ENCODE peak calls at places on chromosomes 4 and X, in nine cellular contexts. Y is CD8-positive, alpha-beta T cell; B is right lobe of liver; O is astrocyte of the spinal cord; A is A549; L is MM.1S; C is heart right ventricle; Z is dorsolateral prefrontal cortex; W is neural progenitor cell. T is an unnamed sample.

GRCh38 chrX:10119399-10119990 is 37.3 kb upstream of the CLCN4 start:
- DNase-seq in W (peak; percentile 89), B (peak; percentile 58), L (peak; percentile 68), C (peak; percentile 60), O (peak; percentile 90), Z (peak; percentile 49), A (peak; percentile 92), Y (peak; percentile 66), T (peak; percentile 90)

GRCh38 chr4:54516556-54517215 is 141.1 kb upstream of the KIT start:
- DNase-seq in Y (no peak), C (no peak), B (no peak), L (no peak), W (no peak), A (no peak), O (no peak), Z (no peak), T (no peak)

GRCh38 chrX:132876509-132876837 is 82.0 kb downstream of the HS6ST2 start:
- DNase-seq in A (no peak), Z (no peak), B (no peak), Y (no peak), C (no peak), L (no peak), W (peak; percentile 57), O (no peak), T (no peak)

GRCh38 chr4:107682306-107682705 is 37.7 kb downstream of the PAPSS1 start:
- DNase-seq in L (no peak), C (no peak), Y (no peak), A (no peak), O (no peak), Z (no peak), W (no peak), B (no peak), T (no peak)

GRCh38 chrX:133307637-133308485 is 89.7 kb upstream of the TFDP3 start:
- DNase-seq in Y (no peak), A (no peak), O (no peak), C (peak; percentile 13), Z (no peak), L (no peak), W (peak; percentile 92), B (no peak), T (no peak)

GRCh38 chr4:34181311-34181808 is 2063.0 kb downstream of the ARAP2 start:
- DNase-seq in L (no peak), Z (no peak), O (peak; percentile 89), B (no peak), C (no peak), A (peak; percentile 90), W (no peak), Y (no peak), T (peak; percentile 90)

GRCh38 chr4:143700420-143701352 is at the start of gene FREM3:
- DNase-seq in Y (no peak), Z (peak; percentile 19), C (no peak), W (peak; percentile 55), A (no peak), B (peak; percentile 50), L (no peak), O (no peak), T (no peak)

GRCh38 chr4:3680656-3681055 is 85.5 kb upstream of the ADRA2C start:
- DNase-seq in Z (no peak), W (no peak), O (no peak), A (no peak), B (no peak), C (no peak), L (no peak), Y (no peak), T (no peak)

GRCh38 chrX:12210921-12211320 is 72.6 kb downstream of the FRMPD4 start:
- DNase-seq in C (no peak), L (no peak), A (peak; percentile 20), Y (no peak), Z (no peak), B (no peak), W (no peak), O (peak; percentile 23), T (no peak)

GRCh38 chr4:71230258-71230594 is 108.6 kb upstream of the SLC4A4 start:
- DNase-seq in W (no peak), A (no peak), O (peak; percentile 8), C (no peak), B (peak; percentile 80), L (no peak), Z (no peak), Y (no peak), T (no peak)

GRCh38 chr4:108849611-108850406 is 87.0 kb upstream of the ETNPPL start:
- DNase-seq in Y (no peak), B (no peak), A (no peak), W (no peak), C (no peak), Z (no peak), L (peak; percentile 98), O (peak; percentile 83), T (peak; percentile 80)

GRCh38 chrX:135191838-135192237 is 20.6 kb upstream of the CT55 start:
- DNase-seq in B (no peak), C (no peak), Y (no peak), O (no peak), Z (no peak), L (no peak), W (no peak), A (no peak), T (no peak)

GRCh38 chrX:119573840-119574393 is 446 bp upstream of the UBE2A start:
- DNase-seq in Z (no peak), Y (no peak), B (no peak), C (peak; percentile 34), W (no peak), A (peak; percentile 57), L (peak; percentile 7), O (peak; percentile 51), T (peak; percentile 64)

GRCh38 chrX:13906103-13906502 is 89.2 kb upstream of the GPM6B start:
- DNase-seq in Y (no peak), O (no peak), W (peak; percentile 12), A (no peak), L (no peak), B (no peak), Z (peak; percentile 42), C (no peak), T (no peak)

GRCh38 chr4:159227984-159228383 is 125.1 kb downstream of the RAPGEF2 start:
- DNase-seq in Z (peak; percentile 52), L (no peak), B (peak; percentile 54), A (peak; percentile 30), O (peak; percentile 83), C (peak; percentile 84), W (peak; percentile 63), Y (no peak), T (peak; percentile 94)

GRCh38 chrX:10945463-10945862 is 165.7 kb upstream of the HCCS start:
- DNase-seq in Z (no peak), O (no peak), W (no peak), C (no peak), B (no peak), Y (no peak), L (no peak), A (no peak), T (no peak)

GRCh38 chrX:57587607-57588006 is 4.2 kb upstream of the ZXDB start:
- DNase-seq in Z (no peak), W (no peak), Y (no peak), B (no peak), C (no peak), A (no peak), O (no peak), L (no peak), T (no peak)

GRCh38 chr4:179797718-179798117 is 2355.5 kb upstream of the AGA start:
- DNase-seq in Y (no peak), O (peak; percentile 2), Z (no peak), A (peak; percentile 4), W (no peak), B (no peak), C (no peak), L (no peak), T (no peak)

GRCh38 chrX:77962068-77962902 is 7.2 kb downstream of the PGAM4 start:
- DNase-seq in C (no peak), L (no peak), A (no peak), O (peak; percentile 6), W (no peak), B (no peak), Y (no peak), Z (no peak), T (peak; percentile 29)

GRCh38 chrX:125387945-125388344 is 68.3 kb downstream of the TEX13C start:
- DNase-seq in B (no peak), L (no peak), O (no peak), A (no peak), W (no peak), Z (no peak), C (no peak), Y (no peak), T (no peak)

GRCh38 chrX:140091276-140091886 is 126.1 kb upstream of the CXorf66 start:
- DNase-seq in W (peak; percentile 67), B (peak; percentile 54), L (no peak), A (peak; percentile 9), Z (peak; percentile 25), C (no peak), O (no peak), Y (no peak), T (no peak)

GRCh38 chrX:68018248-68019203 is 414.8 kb downstream of the OPHN1 start:
- DNase-seq in A (peak; percentile 37), B (peak; percentile 61), Y (no peak), W (peak; percentile 46), Z (no peak), O (peak; percentile 10), L (peak; percentile 89), C (no peak), T (peak; percentile 23)

DNA sequence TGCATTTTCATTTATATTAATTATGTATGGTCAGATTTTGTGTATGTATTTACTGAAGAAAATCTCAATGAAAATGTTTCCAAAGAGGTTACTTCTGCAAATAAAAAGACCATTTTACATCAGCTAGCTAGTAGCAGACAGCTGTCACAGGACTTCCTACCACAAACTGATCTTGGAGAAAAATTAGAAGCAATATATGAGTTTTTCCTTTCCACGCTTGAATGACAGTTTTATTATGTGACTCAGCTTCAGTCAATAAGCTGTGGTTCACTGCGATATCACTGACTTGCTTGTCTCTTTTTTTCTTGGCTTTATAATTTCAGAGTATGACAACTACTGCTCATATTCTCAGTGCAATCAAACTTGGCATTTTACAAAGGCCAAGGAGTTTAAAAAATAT is 787.4 kb upstream of the GALNTL6 start:
- DNase-seq in L (no peak), C (no peak), Y (no peak), W (no peak), B (no peak), Z (no peak), O (no peak), A (no peak), T (no peak)
- H3K4me3 ChIP-seq in L (no peak overlapping the region), C (no peak overlapping the region), Y (no peak overlapping the region), W (no peak overlapping the region), B (no peak overlapping the region), Z (no peak overlapping the region), O (no peak overlapping the region), A (no peak overlapping the region), T (no peak overlapping the region)

GRCh38 chrX:93585661-93586060 is 87.7 kb downstream of the NAP1L3 start:
- DNase-seq in B (no peak), Y (no peak), C (no peak), Z (no peak), L (no peak), O (no peak), A (no peak), W (no peak), T (no peak)
- TF ChIP-seq CTCF in B (no peak), Y (no peak), C (no peak), Z (no peak), L (no peak), O (no peak), A (no peak), W (no peak), T (no peak)

GRCh38 chr4:72489267-72489666 is 79.8 kb downstream of the ADAMTS3 start:
- DNase-seq in O (peak; percentile 42), C (no peak), B (no peak), W (no peak), Y (no peak), L (no peak), Z (no peak), A (peak; percentile 0), T (peak; percentile 61)
- H3K4me3 ChIP-seq in O (no peak overlapping the region), C (no peak overlapping the region), B (no peak overlapping the region), W (no peak overlapping the region), Y (no peak overlapping the region), L (no peak overlapping the region), Z (no peak overlapping the region), A (no peak overlapping the region), T (no peak overlapping the region)

GRCh38 chr4:41304221-41304620 is 47.5 kb downstream of the UCHL1 start:
- DNase-seq in A (no peak), O (no peak), C (no peak), Y (no peak), Z (no peak), B (no peak), W (no peak), L (no peak), T (no peak)
- TF ChIP-seq CTCF in A (no peak), O (no peak), C (no peak), Y (no peak), Z (no peak), B (no peak), W (no peak), L (no peak), T (no peak)

T was measured in choroid plexus epithelial cell.